ENCODE peak calls at places on chromosomes 2 and 18, in eight cellular contexts. Z, C, E, N, Y, V, A and H are unnamed samples.
A peak's percentile ranks its signal among the peaks of the same experiment; 100 is the strongest.

GRCh38 chr2:237686659-237687136 is 59.3 kb downstream of the LRRFIP1 start:
- DNase-seq in Z (peak; percentile 67), C (peak; percentile 36), E (peak; percentile 41), N (peak; percentile 19), Y (no peak), V (no peak), A (no peak), H (no peak)

GRCh38 chr2:220226076-220226475 is 598.6 kb downstream of the SLC4A3 start:
- DNase-seq in Z (no peak), C (no peak), E (no peak), N (no peak), Y (no peak), V (no peak), A (no peak), H (no peak)

GRCh38 chr2:189570565-189570964 is 10.0 kb downstream of the SLC40A1 start:
- DNase-seq in Z (no peak), C (no peak), E (no peak), N (no peak), Y (peak; percentile 43), V (no peak), A (no peak), H (peak; percentile 37)

GRCh38 chr2:6352906-6353515 is 512.7 kb downstream of the CMPK2 start:
- DNase-seq in Z (no peak), C (no peak), E (peak; percentile 34), N (peak; percentile 17), Y (no peak), V (peak; percentile 71), A (peak; percentile 18), H (peak; percentile 55)

GRCh38 chr2:96185516-96185915 is 23.1 kb downstream of the STARD7 start:
- DNase-seq in Z (no peak), C (no peak), E (no peak), N (no peak), Y (no peak), V (no peak), A (no peak), H (no peak)

GRCh38 chr2:154710685-154711084 is 12.2 kb downstream of the KCNJ3 start:
- DNase-seq in Z (no peak), C (no peak), E (no peak), N (no peak), Y (no peak), V (no peak), A (no peak), H (no peak)

GRCh38 chr2:9655441-9656269 is 24.9 kb upstream of the YWHAQ start:
- DNase-seq in Z (no peak), C (peak; percentile 87), E (peak; percentile 51), N (no peak), Y (no peak), V (no peak), A (no peak), H (peak; percentile 88)

GRCh38 chr2:184463102-184463865 is 135.0 kb upstream of the ZNF804A start:
- DNase-seq in Z (no peak), C (no peak), E (no peak), N (no peak), Y (no peak), V (peak; percentile 19), A (peak; percentile 59), H (no peak)

GRCh38 chr2:228669751-228670150 is 488.3 kb upstream of the SPHKAP start:
- DNase-seq in Z (no peak), C (no peak), E (no peak), N (peak; percentile 18), Y (no peak), V (no peak), A (no peak), H (no peak)

GRCh38 chr2:26585966-26586365 is 55.2 kb downstream of the CIB4 start:
- DNase-seq in Z (no peak), C (no peak), E (no peak), N (no peak), Y (no peak), V (no peak), A (no peak), H (no peak)

GRCh38 chr2:112588611-112589045 is 4.2 kb downstream of the CHCHD5 start:
- DNase-seq in Z (no peak), C (no peak), E (peak; percentile 44), N (peak; percentile 88), Y (no peak), V (no peak), A (no peak), H (no peak)

GRCh38 chr2:190527214-190527613 is 7.3 kb downstream of the NEMP2 start:
- DNase-seq in Z (no peak), C (no peak), E (no peak), N (no peak), Y (no peak), V (no peak), A (no peak), H (no peak)

GRCh38 chr2:205714058-205714776 is 31.9 kb downstream of the NRP2 start:
- DNase-seq in Z (no peak), C (peak; percentile 77), E (peak; percentile 57), N (no peak), Y (no peak), V (no peak), A (no peak), H (no peak)

GRCh38 chr2:920573-920972 is 30.1 kb upstream of the SNTG2 start:
- DNase-seq in Z (no peak), C (no peak), E (no peak), N (no peak), Y (no peak), V (no peak), A (no peak), H (no peak)

GRCh38 chr18:3059272-3059671 is 46.3 kb upstream of the LPIN2 start:
- DNase-seq in Z (no peak), C (peak; percentile 56), E (no peak), N (no peak), Y (no peak), V (no peak), A (no peak), H (no peak)

GRCh38 chr2:126894585-126895182 is 4.0 kb upstream of the TEX51 start:
- DNase-seq in Z (peak; percentile 3), C (no peak), E (no peak), N (no peak), Y (no peak), V (no peak), A (no peak), H (no peak)

GRCh38 chr2:45869165-45869501 is 217.7 kb downstream of the PRKCE start:
- DNase-seq in Z (no peak), C (no peak), E (no peak), N (no peak), Y (no peak), V (no peak), A (no peak), H (no peak)

DNA sequence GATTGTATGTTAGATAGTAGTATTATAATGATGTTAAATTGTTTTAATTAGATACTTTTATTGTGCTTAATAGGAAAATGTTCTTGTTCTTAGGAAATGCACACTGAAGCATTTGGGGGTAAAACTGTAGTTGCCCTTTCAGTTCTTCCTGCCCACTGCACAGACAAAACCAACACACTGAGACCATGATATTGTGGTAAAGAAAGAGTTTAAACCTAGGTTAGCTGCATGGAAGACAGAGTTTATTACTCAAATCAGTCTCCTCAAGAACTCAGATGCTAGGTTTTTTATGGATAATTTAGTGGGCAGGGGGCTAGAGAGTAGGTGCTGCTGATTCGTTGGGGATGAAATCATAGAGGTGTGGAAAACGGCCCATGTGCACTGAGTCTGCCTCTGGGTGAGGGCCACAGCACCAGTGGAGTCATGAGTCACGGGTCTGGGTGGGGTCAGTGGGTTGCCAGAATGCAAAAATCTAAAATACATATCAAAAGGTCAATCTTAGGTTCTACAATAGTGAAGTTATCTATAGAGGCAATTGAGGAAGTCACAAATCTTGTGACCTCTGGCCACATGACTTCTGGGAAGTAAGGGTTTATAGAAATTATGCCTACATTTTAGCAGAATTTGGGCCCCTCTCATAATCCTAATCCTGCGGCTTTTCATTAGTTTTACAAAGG is 283.4 kb upstream of the FBXO11 start:
- DNase-seq in Z (no peak), C (no peak), E (no peak), N (peak; percentile 22), Y (no peak), V (peak; percentile 10), A (no peak), H (no peak)
- TF ChIP-seq CTCF in Z (no peak), C (no peak), E (no peak), N (no peak), Y (no peak), V (no peak), A (no peak), H (no peak)

GRCh38 chr2:209423562-209424541 is at the start of gene MAP2:
- DNase-seq in Z (peak; percentile 66), C (peak; percentile 79), E (peak; percentile 76), N (peak; percentile 40), Y (peak; percentile 61), V (peak; percentile 75), A (peak; percentile 16), H (peak; percentile 87)

GRCh38 chr2:209426432-209426831 is 2.6 kb downstream of the MAP2 start:
- DNase-seq in Z (no peak), C (no peak), E (no peak), N (no peak), Y (peak; percentile 94), V (no peak), A (no peak), H (peak; percentile 96)

GRCh38 chr2:209422191-209422754 is 1.6 kb upstream of the MAP2 start:
- DNase-seq in Z (no peak), C (no peak), E (no peak), N (no peak), Y (peak; percentile 74), V (no peak), A (no peak), H (peak; percentile 79)

GRCh38 chr2:209425082-209426071 is 1.5 kb downstream of the MAP2 start:
- DNase-seq in Z (no peak), C (peak; percentile 31), E (peak; percentile 41), N (no peak), Y (peak; percentile 75), V (no peak), A (no peak), H (peak; percentile 84)
- H3K4me3 ChIP-seq in Z (peak overlapping the region; percentile 65), C (no peak overlapping the region), E (no peak overlapping the region), N (peak overlapping the region; percentile 61), Y (peak overlapping the region; percentile 85), V (no peak overlapping the region), A (no peak overlapping the region), H (peak overlapping the region; percentile 73)

DNA sequence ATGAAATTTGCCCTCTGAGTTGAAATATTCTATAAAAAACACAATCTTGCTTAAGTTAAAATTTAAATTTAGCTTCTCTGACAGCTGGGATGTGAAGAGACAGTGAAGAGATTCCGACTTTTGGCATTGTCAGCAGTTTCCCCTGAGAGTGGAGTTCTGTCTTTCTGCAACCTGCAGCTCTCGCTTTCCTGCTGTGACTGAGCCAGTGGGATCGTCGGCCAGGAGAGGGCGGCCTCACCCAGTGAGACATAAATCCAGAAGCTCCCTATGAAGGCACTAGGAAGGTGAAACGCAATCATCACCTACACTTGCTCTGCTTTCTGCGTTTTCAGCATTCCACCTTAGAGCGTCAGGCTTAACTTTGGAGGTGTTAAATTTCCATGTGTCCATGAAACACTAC is 75.4 kb upstream of the HNMT start:
- DNase-seq in Z (no peak), C (peak; percentile 32), E (peak; percentile 35), N (no peak), Y (peak; percentile 56), V (peak; percentile 29), A (no peak), H (peak; percentile 62)
- TF ChIP-seq CTCF in Z (no peak), C (peak; percentile 29), E (peak; percentile 50), N (peak; percentile 27), Y (peak; percentile 76), V (no peak), A (peak; percentile 41), H (peak; percentile 72)

GRCh38 chr18:36149514-36150289 is 20.0 kb downstream of the ELP2 start:
- DNase-seq in Z (no peak), C (peak; percentile 74), E (no peak), N (no peak), Y (no peak), V (no peak), A (peak; percentile 73), H (no peak)
- H3K4me3 ChIP-seq in Z (no peak overlapping the region), C (no peak overlapping the region), E (no peak overlapping the region), N (no peak overlapping the region), Y (no peak overlapping the region), V (no peak overlapping the region), A (peak overlapping the region; percentile 53), H (no peak overlapping the region)